ENCODE peak calls at places on chromosomes 13 and 19, in five cellular contexts. One of them, this sample, is unnamed. For H3K36me3, the result is how much of the 10 kb centered on the place peaks cover.

GRCh38 chr13:24713022-24713421 is 32.8 kb downstream of the ATP12A start:
- DNase-seq in MM.1S: no peak
- DNase-seq in endodermal cell: no peak
- DNase-seq in OCI-LY7: no peak
- DNase-seq in fibroblast of lung: peak
- DNase-seq in this sample: no peak

GRCh38 chr19:15461694-15462093 is 2.6 kb downstream of the RASAL3 start:
- DNase-seq in MM.1S: no peak
- DNase-seq in endodermal cell: no peak
- DNase-seq in OCI-LY7: no peak
- DNase-seq in fibroblast of lung: no peak
- DNase-seq in this sample: no peak

GRCh38 chr13:73401769-73402168 is 343.0 kb downstream of the KLF5 start:
- DNase-seq in MM.1S: no peak
- DNase-seq in endodermal cell: no peak
- DNase-seq in OCI-LY7: no peak
- DNase-seq in fibroblast of lung: no peak
- DNase-seq in this sample: no peak

GRCh38 chr19:41398042-41398403 is 405 bp downstream of the BCKDHA start:
- DNase-seq in MM.1S: no peak
- DNase-seq in endodermal cell: no peak
- DNase-seq in OCI-LY7: no peak
- DNase-seq in fibroblast of lung: no peak
- DNase-seq in this sample: no peak

GRCh38 chr13:33761744-33762143 is 56.2 kb upstream of the RFC3 start:
- DNase-seq in MM.1S: no peak
- DNase-seq in endodermal cell: peak
- DNase-seq in OCI-LY7: peak
- DNase-seq in fibroblast of lung: peak
- DNase-seq in this sample: no peak

GRCh38 chr19:10518444-10519361 is 1.5 kb upstream of the S1PR5 start:
- DNase-seq in MM.1S: no peak
- DNase-seq in endodermal cell: peak
- DNase-seq in OCI-LY7: no peak
- DNase-seq in fibroblast of lung: no peak
- DNase-seq in this sample: no peak

GRCh38 chr19:15587663-15588062 is 27.4 kb upstream of the CYP4F8 start:
- DNase-seq in MM.1S: no peak
- DNase-seq in endodermal cell: no peak
- DNase-seq in OCI-LY7: no peak
- DNase-seq in fibroblast of lung: no peak
- DNase-seq in this sample: no peak

GRCh38 chr13:98504029-98504351 is 72.9 kb downstream of the STK24 start:
- DNase-seq in MM.1S: no peak
- DNase-seq in endodermal cell: no peak
- DNase-seq in OCI-LY7: no peak
- DNase-seq in fibroblast of lung: no peak
- DNase-seq in this sample: no peak

GRCh38 chr13:36131215-36131930 is at the start of gene DCLK1:
- DNase-seq in MM.1S: no peak
- DNase-seq in endodermal cell: peak
- DNase-seq in OCI-LY7: no peak
- DNase-seq in fibroblast of lung: peak
- DNase-seq in this sample: no peak

GRCh38 chr13:84847107-84847506 is 952.1 kb downstream of the SLITRK6 start:
- DNase-seq in MM.1S: no peak
- DNase-seq in endodermal cell: no peak
- DNase-seq in OCI-LY7: no peak
- DNase-seq in fibroblast of lung: no peak
- DNase-seq in this sample: no peak

GRCh38 chr19:11970174-11970573 is 5.3 kb downstream of the ZNF763 start:
- DNase-seq in MM.1S: no peak
- DNase-seq in endodermal cell: no peak
- DNase-seq in OCI-LY7: no peak
- DNase-seq in fibroblast of lung: no peak
- DNase-seq in this sample: no peak

GRCh38 chr19:11964858-11965645 is at the start of gene ZNF763:
- DNase-seq in MM.1S: peak
- DNase-seq in endodermal cell: peak
- DNase-seq in OCI-LY7: peak
- DNase-seq in fibroblast of lung: peak
- DNase-seq in this sample: peak

GRCh38 chr19:11963566-11964355 is 1.1 kb upstream of the ZNF763 start:
- DNase-seq in MM.1S: peak
- DNase-seq in endodermal cell: peak
- DNase-seq in OCI-LY7: peak
- DNase-seq in fibroblast of lung: peak
- DNase-seq in this sample: peak

GRCh38 chr19:11964496-11964857 is 363 bp upstream of the ZNF763 start:
- DNase-seq in MM.1S: no peak
- DNase-seq in endodermal cell: no peak
- DNase-seq in OCI-LY7: no peak
- DNase-seq in fibroblast of lung: no peak
- DNase-seq in this sample: no peak
- TF ChIP-seq CTCF in MM.1S: peak
- TF ChIP-seq CTCF in endodermal cell: no peak
- TF ChIP-seq CTCF in OCI-LY7: no peak
- TF ChIP-seq CTCF in fibroblast of lung: peak
- TF ChIP-seq CTCF in this sample: peak

GRCh38 chr13:46496086-46496485 is 56.9 kb upstream of the LRCH1 start:
- DNase-seq in MM.1S: no peak
- DNase-seq in endodermal cell: no peak
- DNase-seq in OCI-LY7: no peak
- DNase-seq in fibroblast of lung: no peak
- DNase-seq in this sample: no peak
- H3K4me3 ChIP-seq in MM.1S: no peak
- H3K4me3 ChIP-seq in endodermal cell: no peak
- H3K4me3 ChIP-seq in OCI-LY7: no peak
- H3K4me3 ChIP-seq in fibroblast of lung: no peak
- H3K4me3 ChIP-seq in this sample: no peak

GRCh38 chr19:3983936-3984583 is 1.2 kb downstream of the EEF2 start:
- DNase-seq in MM.1S: peak
- DNase-seq in endodermal cell: peak
- DNase-seq in OCI-LY7: peak
- DNase-seq in fibroblast of lung: peak
- DNase-seq in this sample: peak

GRCh38 chr19:3986260-3987041 is 1.2 kb upstream of the EEF2 start:
- DNase-seq in MM.1S: peak
- DNase-seq in endodermal cell: peak
- DNase-seq in OCI-LY7: peak
- DNase-seq in fibroblast of lung: peak
- DNase-seq in this sample: peak

GRCh38 chr19:3985643-3986259 is 488 bp upstream of the EEF2 start:
- DNase-seq in MM.1S: no peak
- DNase-seq in endodermal cell: peak
- DNase-seq in OCI-LY7: no peak
- DNase-seq in fibroblast of lung: no peak
- DNase-seq in this sample: no peak

GRCh38 chr19:3984584-3984907 is 717 bp downstream of the EEF2 start:
- DNase-seq in MM.1S: peak
- DNase-seq in endodermal cell: peak
- DNase-seq in OCI-LY7: peak
- DNase-seq in fibroblast of lung: no peak
- DNase-seq in this sample: no peak

DNA sequence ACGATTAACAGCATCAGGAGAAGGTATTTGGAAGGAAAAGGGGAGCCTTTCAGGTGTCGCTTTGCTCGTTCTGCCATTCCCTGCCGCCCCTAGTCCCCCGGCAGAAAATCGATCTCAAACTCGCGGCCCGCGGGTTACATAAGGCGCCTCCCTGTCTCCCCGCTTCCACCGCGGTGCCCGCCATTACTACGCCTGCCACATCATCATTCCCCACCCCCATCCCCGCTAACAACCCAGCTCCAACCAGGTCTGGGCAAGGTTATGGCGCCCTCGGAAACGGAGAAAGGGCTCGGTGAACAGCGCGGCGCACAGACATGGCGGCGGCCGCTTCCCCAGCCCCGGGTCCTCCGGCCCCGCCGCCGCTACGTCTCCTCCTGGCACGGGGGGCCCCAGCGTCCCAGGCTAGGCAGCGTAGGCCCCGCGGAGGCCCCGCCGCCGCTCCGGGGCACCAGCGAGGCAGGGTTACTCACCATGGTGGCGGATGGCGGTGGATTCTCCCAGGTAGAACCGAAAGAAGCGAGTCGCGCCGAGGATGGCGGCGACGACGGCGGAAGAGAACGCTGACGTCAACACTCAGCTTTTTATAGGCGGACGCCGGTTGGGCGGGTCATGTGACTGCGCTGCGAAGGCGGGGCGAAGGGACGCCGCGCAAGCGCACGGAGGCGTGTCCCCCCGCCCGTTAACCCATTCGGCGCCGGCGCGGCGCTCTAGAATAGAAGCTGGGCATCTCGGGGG is at the start of gene EEF2:
- DNase-seq in MM.1S: peak
- DNase-seq in endodermal cell: peak
- DNase-seq in OCI-LY7: peak
- DNase-seq in fibroblast of lung: peak
- DNase-seq in this sample: peak
- H3K36me3 ChIP-seq in MM.1S: under half
- H3K36me3 ChIP-seq in endodermal cell: under half
- H3K36me3 ChIP-seq in OCI-LY7: half or more
- H3K36me3 ChIP-seq in fibroblast of lung: under half
- H3K36me3 ChIP-seq in this sample: under half

GRCh38 chr13:50080158-50080855 is 65.1 kb downstream of the KCNRG start:
- DNase-seq in MM.1S: peak
- DNase-seq in endodermal cell: peak
- DNase-seq in OCI-LY7: peak
- DNase-seq in fibroblast of lung: peak
- DNase-seq in this sample: peak

GRCh38 chr13:50081899-50082425 is 66.7 kb downstream of the KCNRG start:
- DNase-seq in MM.1S: peak
- DNase-seq in endodermal cell: peak
- DNase-seq in OCI-LY7: peak
- DNase-seq in fibroblast of lung: peak
- DNase-seq in this sample: peak

GRCh38 chr13:50080856-50081105 is 65.5 kb downstream of the KCNRG start:
- DNase-seq in MM.1S: peak
- DNase-seq in endodermal cell: no peak
- DNase-seq in OCI-LY7: no peak
- DNase-seq in fibroblast of lung: no peak
- DNase-seq in this sample: no peak

GRCh38 chr13:50082426-50083283 is 67.4 kb downstream of the KCNRG start:
- DNase-seq in MM.1S: peak
- DNase-seq in endodermal cell: peak
- DNase-seq in OCI-LY7: peak
- DNase-seq in fibroblast of lung: peak
- DNase-seq in this sample: no peak

DNA sequence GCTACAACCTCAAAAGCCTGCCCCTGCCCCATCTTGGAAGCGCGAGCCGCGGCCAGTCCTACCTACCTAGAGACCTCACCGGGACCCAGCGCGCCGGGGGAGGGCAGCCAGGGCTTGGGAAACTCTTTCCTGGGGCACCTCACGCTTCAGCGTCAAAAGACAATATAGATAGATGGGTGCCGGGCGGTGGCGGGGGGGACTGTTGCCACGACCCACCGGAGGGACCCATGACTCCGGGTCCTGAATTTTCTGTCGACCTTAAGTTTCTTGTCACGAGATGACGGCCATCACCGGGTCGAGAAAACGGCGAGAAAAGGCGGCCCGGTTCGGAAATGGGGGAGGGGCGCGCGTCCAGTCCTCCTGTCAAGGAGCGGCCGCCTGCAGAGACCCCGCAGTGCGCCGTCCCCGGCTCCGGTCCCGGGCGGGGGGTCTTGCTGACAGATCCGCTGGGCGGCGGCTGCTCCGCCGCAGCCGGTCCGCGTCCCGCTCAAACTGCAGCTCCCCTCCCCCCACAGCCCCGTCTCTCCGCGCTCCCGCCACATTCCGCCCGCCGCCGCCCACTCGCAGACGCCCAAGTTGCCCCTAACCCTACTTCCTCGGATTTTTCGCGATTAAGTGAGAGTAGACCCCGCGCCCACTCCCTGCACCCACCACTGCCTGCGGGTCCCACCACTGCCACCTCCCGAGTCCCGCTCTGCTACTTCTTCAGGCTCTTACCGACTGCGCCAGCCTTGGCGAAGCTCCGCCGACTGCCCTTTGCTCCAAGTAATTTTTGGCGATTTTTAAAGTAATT is 66.1 kb downstream of the KCNRG start:
- DNase-seq in MM.1S: peak
- DNase-seq in endodermal cell: peak
- DNase-seq in OCI-LY7: peak
- DNase-seq in fibroblast of lung: no peak
- DNase-seq in this sample: peak
- TF ChIP-seq CTCF in MM.1S: no peak
- TF ChIP-seq CTCF in endodermal cell: peak
- TF ChIP-seq CTCF in OCI-LY7: peak
- TF ChIP-seq CTCF in fibroblast of lung: no peak
- TF ChIP-seq CTCF in this sample: peak

DNA sequence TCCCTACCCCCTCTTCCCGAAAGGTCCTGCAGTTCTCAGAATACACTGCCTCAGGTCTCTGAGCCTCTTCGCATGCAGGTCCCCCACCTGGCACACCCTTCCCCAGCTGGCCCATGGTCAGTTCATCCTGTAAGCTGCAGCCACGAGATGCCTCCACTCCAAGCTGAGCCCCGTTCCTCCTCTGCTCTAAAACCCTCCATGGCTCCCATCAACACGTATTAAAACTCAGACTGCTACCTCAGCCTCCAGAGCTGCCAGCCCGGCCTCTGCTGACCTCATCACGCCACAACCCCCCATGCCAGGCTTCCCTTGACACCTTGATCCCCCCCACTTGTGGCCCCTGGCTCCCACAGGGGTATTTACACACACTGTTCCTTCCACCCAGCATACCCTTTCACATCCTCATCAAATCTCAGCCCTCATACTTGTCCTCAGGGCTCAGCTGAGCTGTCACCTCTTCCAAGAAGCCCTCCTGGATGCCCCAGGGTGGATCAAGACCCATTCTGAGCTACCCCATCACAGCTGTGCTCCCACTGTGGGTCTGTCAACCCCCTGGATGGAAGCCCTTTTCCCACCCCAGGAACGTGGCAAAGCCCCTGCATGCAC is 48.9 kb downstream of the PTPRS start:
- DNase-seq in MM.1S: no peak
- DNase-seq in endodermal cell: no peak
- DNase-seq in OCI-LY7: no peak
- DNase-seq in fibroblast of lung: no peak
- DNase-seq in this sample: no peak
- H3K4me3 ChIP-seq in MM.1S: no peak
- H3K4me3 ChIP-seq in endodermal cell: peak
- H3K4me3 ChIP-seq in OCI-LY7: peak
- H3K4me3 ChIP-seq in fibroblast of lung: peak
- H3K4me3 ChIP-seq in this sample: no peak

GRCh38 chr19:34332027-34332786 is 32.8 kb upstream of the GPI start:
- DNase-seq in MM.1S: no peak
- DNase-seq in endodermal cell: no peak
- DNase-seq in OCI-LY7: no peak
- DNase-seq in fibroblast of lung: no peak
- DNase-seq in this sample: no peak
- H3K36me3 ChIP-seq in MM.1S: under half
- H3K36me3 ChIP-seq in endodermal cell: half or more
- H3K36me3 ChIP-seq in OCI-LY7: half or more
- H3K36me3 ChIP-seq in fibroblast of lung: under half
- H3K36me3 ChIP-seq in this sample: under half